ENCODE peak calls at places on chromosomes 2 and 18, in four cellular contexts. E is transverse colon, P is NB4, O is tibial nerve. H is an unnamed sample.
A peak's percentile ranks its signal among the peaks of the same experiment; 100 is the strongest.

GRCh38 chr2:233476651-233477547 is 89.7 kb downstream of the USP40 start:
- DNase-seq in E (no peak), O (no peak), P (no peak), H (peak; percentile 11)

GRCh38 chr2:26469092-26469710 is 8.7 kb downstream of the OTOF start:
- DNase-seq in P (peak; percentile 88), O (no peak), E (peak; percentile 62), H (no peak)

GRCh38 chr18:36769611-36770314 is 59.0 kb downstream of the TPGS2 start:
- DNase-seq in P (peak; percentile 26), O (no peak), E (no peak), H (no peak)

GRCh38 chr2:25078171-25079049 is 36.5 kb downstream of the EFR3B start:
- DNase-seq in P (no peak), E (no peak), O (no peak), H (no peak)

GRCh38 chr2:100214265-100214961 is 72.0 kb upstream of the AFF3 start:
- DNase-seq in P (peak; percentile 90), E (peak; percentile 24), O (no peak), H (no peak)

GRCh38 chr2:156329922-156330726 is 2.4 kb downstream of the NR4A2 start:
- DNase-seq in E (no peak), P (no peak), O (no peak), H (no peak)

GRCh38 chr2:96985181-96985580 is 1.2 kb downstream of the FAM178B start:
- DNase-seq in P (no peak), E (no peak), O (no peak), H (no peak)

GRCh38 chr2:185618630-185619029 is 120.0 kb upstream of the FSIP2 start:
- DNase-seq in E (no peak), O (no peak), P (no peak), H (no peak)

GRCh38 chr2:26144031-26144430 is 28.9 kb upstream of the GAREM2 start:
- DNase-seq in E (peak; percentile 54), O (no peak), P (peak; percentile 81), H (no peak)

GRCh38 chr2:45964226-45964841 is 312.9 kb downstream of the PRKCE start:
- DNase-seq in P (no peak), O (peak; percentile 35), E (peak; percentile 94), H (no peak)

GRCh38 chr2:236667526-236667925 is 97.9 kb downstream of the ACKR3 start:
- DNase-seq in P (no peak), E (no peak), O (no peak), H (no peak)

GRCh38 chr18:63180333-63180732 is 139.2 kb downstream of the BCL2 start:
- DNase-seq in P (no peak), O (no peak), E (no peak), H (no peak)

GRCh38 chr2:239727182-239727775 is 297.9 kb downstream of the NDUFA10 start:
- DNase-seq in O (no peak), E (no peak), P (no peak), H (no peak)

GRCh38 chr18:49904871-49905555 is 91.7 kb upstream of the ACAA2 start:
- DNase-seq in O (no peak), P (no peak), E (no peak), H (no peak)

GRCh38 chr18:48864876-48865275 is 85.9 kb downstream of the SMAD7 start:
- DNase-seq in E (no peak), O (no peak), P (no peak), H (no peak)

GRCh38 chr2:19933351-19933981 is 31.7 kb upstream of the TTC32 start:
- DNase-seq in P (no peak), O (no peak), E (no peak), H (no peak)

GRCh38 chr2:98751748-98752147 is 20.8 kb upstream of the MGAT4A start:
- DNase-seq in P (no peak), E (no peak), O (no peak), H (no peak)

GRCh38 chr18:55635439-55635838 is 47.4 kb upstream of the TCF4 start:
- DNase-seq in E (no peak), O (no peak), P (no peak), H (no peak)

GRCh38 chr2:119596638-119597037 is 52.4 kb downstream of the CFAP221 start:
- DNase-seq in O (no peak), P (no peak), E (no peak), H (no peak)

GRCh38 chr2:119591523-119591922 is 47.3 kb downstream of the CFAP221 start:
- DNase-seq in P (no peak), O (no peak), E (no peak), H (no peak)

GRCh38 chr2:119590873-119591272 is 46.6 kb downstream of the CFAP221 start:
- DNase-seq in E (no peak), P (no peak), O (no peak), H (no peak)

GRCh38 chr2:119592436-119592835 is 48.2 kb downstream of the CFAP221 start:
- DNase-seq in P (no peak), E (no peak), O (no peak), H (no peak)
- TF ChIP-seq CTCF in P (no peak), E (no peak), O (no peak), H (no peak)

DNA sequence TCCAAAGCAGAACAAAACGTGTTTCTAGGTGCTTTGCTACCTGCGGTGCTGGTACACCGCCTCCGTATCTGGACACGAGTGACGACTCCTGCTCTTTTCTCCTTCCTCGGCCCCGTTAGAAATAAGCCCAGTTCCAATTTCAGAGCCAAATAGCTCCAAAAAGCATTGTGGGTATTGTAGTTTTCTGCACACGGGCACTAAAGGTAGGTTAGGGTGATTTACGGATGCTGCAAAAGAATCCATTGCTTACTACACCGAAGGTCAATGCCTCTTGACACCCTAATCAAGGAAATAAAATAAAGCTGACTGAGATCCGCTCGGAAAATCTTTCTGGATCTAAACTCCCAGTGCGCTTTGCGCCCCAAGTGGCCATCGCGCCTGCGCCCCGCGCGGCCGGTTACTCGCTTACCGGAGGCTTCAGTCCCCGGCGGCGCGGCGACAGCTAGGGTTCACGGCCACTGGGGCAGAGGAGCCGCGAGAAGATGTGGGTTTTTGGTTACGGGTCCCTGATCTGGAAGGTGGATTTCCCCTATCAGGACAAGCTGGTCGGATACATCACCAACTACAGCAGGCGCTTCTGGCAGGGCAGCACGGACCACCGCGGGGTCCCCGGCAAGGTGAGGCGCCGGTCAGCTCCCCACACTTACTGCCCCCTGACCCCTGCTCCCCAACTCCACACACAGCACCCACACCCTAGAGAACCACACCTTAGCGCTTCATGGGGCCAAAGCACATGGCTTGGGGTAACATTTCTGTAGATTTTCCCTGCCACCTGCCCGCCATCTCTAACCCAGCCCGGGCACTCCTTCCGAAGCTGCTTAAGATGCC is at the start of gene CHAC2:
- DNase-seq in O (peak; percentile 65), P (peak; percentile 92), E (peak; percentile 90), H (peak; percentile 51)
- TF ChIP-seq CTCF in O (peak; percentile 63), P (no peak), E (peak; percentile 56), H (no peak)

DNA sequence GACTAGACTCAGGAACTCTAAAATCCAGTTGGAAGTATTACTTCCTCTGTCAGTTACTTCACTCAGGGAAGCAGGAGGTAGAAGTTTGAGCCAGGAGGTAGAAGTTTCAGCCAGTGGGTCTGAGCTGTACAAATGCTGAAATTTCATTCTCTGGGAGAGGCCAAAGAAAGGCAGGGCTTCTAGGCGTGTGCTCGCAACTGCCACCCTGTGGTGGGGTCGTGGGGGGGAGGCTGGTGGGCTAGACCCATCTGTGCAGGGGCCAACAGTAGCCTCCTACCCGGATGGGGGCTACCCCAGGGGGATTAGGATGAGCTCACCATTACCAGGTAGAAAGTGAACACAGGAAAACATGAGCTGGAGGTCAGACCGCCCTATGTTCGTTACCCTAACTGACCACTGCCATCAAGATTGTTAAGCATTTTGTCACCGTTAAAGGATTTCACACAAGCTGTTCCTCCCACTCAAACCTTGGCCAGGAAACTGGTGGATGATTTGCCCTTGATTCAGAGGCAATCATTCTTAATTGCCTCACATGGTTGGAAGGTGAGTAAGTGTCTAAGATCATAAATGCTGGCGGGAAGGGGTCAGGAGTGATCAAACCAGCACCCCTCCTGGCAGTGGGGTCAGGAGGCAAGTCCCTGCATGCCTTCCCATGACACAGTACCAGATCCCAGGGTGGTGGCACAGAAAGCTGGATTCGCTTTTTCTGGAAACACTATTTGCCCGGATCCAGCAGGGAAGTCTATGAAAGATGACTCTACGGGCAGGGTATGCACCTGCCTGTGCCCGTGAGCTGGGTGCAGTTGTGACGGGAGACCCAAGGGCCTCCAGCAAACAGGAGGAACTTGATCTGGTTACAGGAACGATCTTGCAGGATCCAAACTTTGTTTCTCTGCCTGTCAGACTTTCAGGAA is 5.2 kb upstream of the FHL2 start:
- DNase-seq in P (peak; percentile 25), E (peak; percentile 73), O (no peak), H (no peak)
- TF ChIP-seq CTCF in P (peak; percentile 51), E (peak; percentile 10), O (no peak), H (no peak)

GRCh38 chr2:207075456-207075855 is 90.3 kb downstream of the KLF7 start:
- DNase-seq in P (no peak), E (no peak), O (no peak), H (no peak)

GRCh38 chr2:207072579-207072978 is 93.2 kb downstream of the KLF7 start:
- DNase-seq in P (no peak), O (no peak), E (no peak), H (no peak)

GRCh38 chr2:207071820-207072219 is 93.9 kb downstream of the KLF7 start:
- DNase-seq in E (no peak), P (no peak), O (no peak), H (no peak)

GRCh38 chr2:207078186-207078798 is 87.5 kb downstream of the KLF7 start:
- DNase-seq in P (no peak), O (no peak), E (no peak), H (no peak)

DNA sequence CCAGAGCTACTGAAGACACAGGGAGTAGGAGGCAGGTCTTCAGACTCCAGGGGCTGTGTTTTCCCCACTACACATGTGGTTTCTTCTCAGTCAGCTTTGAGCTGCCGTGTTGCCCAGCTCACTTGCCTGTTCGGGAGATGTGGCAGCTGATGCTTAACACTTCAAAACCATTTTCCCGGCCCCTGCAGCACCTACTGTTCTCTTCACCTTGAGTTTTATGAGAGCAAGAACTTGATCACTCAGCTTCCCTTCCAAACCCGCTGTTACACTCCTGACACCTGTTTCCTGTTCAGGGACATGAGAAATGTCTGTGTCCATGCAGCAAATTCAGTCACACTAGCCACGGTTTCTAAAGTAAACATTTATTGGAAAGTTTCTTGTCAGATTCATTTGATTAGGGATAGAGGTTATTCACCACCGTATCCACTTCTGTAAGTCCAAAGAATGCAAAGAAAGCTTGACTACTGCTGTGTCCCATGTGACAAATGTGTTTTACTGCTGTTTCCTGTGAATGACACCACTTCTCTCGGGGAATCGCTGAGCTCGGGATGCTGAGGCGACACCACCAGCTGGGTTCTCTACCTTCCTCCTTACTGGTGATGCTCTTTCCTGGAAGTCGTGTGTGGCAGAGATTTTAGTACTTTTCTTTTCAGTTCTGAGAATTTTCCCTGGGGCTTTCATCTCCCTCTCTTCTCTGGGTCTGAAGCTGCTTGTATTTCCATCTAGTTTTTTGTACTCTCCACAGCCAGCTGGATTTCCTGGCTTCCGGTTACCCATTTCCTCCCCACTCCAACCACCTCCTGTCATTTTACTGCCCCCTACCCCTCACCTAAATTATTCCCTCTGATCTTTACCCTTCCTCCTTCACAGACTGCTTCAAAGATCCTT is 91.7 kb downstream of the KLF7 start:
- DNase-seq in E (no peak), P (peak; percentile 9), O (no peak), H (no peak)
- TF ChIP-seq CTCF in E (no peak), P (no peak), O (no peak), H (no peak)

GRCh38 chr2:64922482-64923384 is 66.5 kb upstream of the SLC1A4 start:
- DNase-seq in E (no peak), O (no peak), P (peak; percentile 50), H (no peak)
- TF ChIP-seq CTCF in E (no peak), O (no peak), P (no peak), H (no peak)

GRCh38 chr18:40159141-40160017 is 1795.7 kb upstream of the PIK3C3 start:
- DNase-seq in E (no peak), O (no peak), P (peak; percentile 38), H (no peak)
- TF ChIP-seq CTCF in E (peak; percentile 39), O (peak; percentile 41), P (peak; percentile 40), H (peak; percentile 72)